ENCODE peak calls at places on chromosome 10, in eight cellular contexts. E is cardiac muscle cell; M is AG10803; O is foreskin fibroblast; Q is stimulated activated CD8-positive, alpha-beta memory T cell treated with anti-CD3 and anti-CD28 coated beads, Interleukin-7, amount 100 ng/mL, for 24 hours; I is endothelial cell; L is adrenal gland; H is stimulated activated CD4-positive, alpha-beta T cell treated with anti-CD3 and anti-CD28 coated beads, Interleukin-15, amount 100 ng/mL, for 48 hours. Y is an unnamed sample.

GRCh38 chr10:100847440-100847839 is 65.3 kb upstream of the SLF2 start:
- DNase-seq in O (no peak), I (no peak), H (peak; percentile 76), E (no peak), M (peak; percentile 4), L (no peak), Q (peak; percentile 40), Y (no peak)

GRCh38 chr10:133592716-133593115 is 27.3 kb upstream of the SYCE1 start:
- DNase-seq in O (no peak), E (no peak), I (no peak), H (no peak), L (no peak), M (no peak), Q (no peak), Y (no peak)

GRCh38 chr10:97454330-97455036 is 8.5 kb downstream of the ZDHHC16 start:
- DNase-seq in I (no peak), H (no peak), O (no peak), E (peak; percentile 66), Q (no peak), L (peak; percentile 55), M (no peak), Y (no peak)

GRCh38 chr10:98374176-98374969 is 40.6 kb downstream of the PYROXD2 start:
- DNase-seq in L (no peak), Q (no peak), I (no peak), H (no peak), E (peak; percentile 59), O (peak; percentile 69), M (peak; percentile 51), Y (no peak)

GRCh38 chr10:118957141-118957825 is 72.2 kb upstream of the NANOS1 start:
- DNase-seq in I (no peak), Q (no peak), O (no peak), M (no peak), E (no peak), H (no peak), L (peak; percentile 13), Y (no peak)

GRCh38 chr10:104548090-104548489 is 93.0 kb upstream of the SORCS3 start:
- DNase-seq in H (no peak), O (peak; percentile 11), L (no peak), M (peak; percentile 13), Q (no peak), E (peak; percentile 21), I (peak; percentile 34), Y (no peak)

GRCh38 chr10:32207544-32207943 is 139.4 kb downstream of the EPC1 start:
- DNase-seq in M (peak; percentile 39), E (peak; percentile 56), O (no peak), L (peak; percentile 64), Q (peak; percentile 37), I (peak; percentile 56), H (peak; percentile 61), Y (no peak)

GRCh38 chr10:69421611-69422308 is 5.0 kb upstream of the TACR2 start:
- DNase-seq in O (no peak), M (no peak), E (peak; percentile 88), Q (no peak), I (no peak), H (no peak), L (no peak), Y (no peak)

GRCh38 chr10:3500408-3500856 is 284.6 kb downstream of the KLF6 start:
- DNase-seq in M (peak; percentile 99), Q (no peak), L (peak; percentile 93), H (no peak), E (peak; percentile 99), I (peak; percentile 21), O (no peak), Y (peak; percentile 52)